ENCODE peak calls at places on chromosomes 4 and X, in eight cellular contexts. I is A549; Q is small intestine; E is lower leg skin; F is CD4-positive, CD25-positive, alpha-beta regulatory T cell; Z is right cardiac atrium; S is fibroblast of lung; T is HCT116. X is an unnamed sample.

GRCh38 chr4:98430708-98431403 is 169.7 kb downstream of the RAP1GDS1 start:
- DNase-seq in S (peak; percentile 98), Z (no peak), F (no peak), E (no peak), I (peak; percentile 66), T (peak; percentile 95), Q (no peak), X (peak; percentile 96)

GRCh38 chrX:134236690-134237362 is at the start of gene CCDC160:
- DNase-seq in T (peak; percentile 2), S (peak; percentile 38), I (peak; percentile 28), Z (peak; percentile 85), E (no peak), Q (peak; percentile 0), F (no peak), X (peak; percentile 30)

GRCh38 chr4:176778063-176778462 is 14.7 kb downstream of the VEGFC start:
- DNase-seq in S (peak; percentile 89), Q (no peak), T (no peak), E (no peak), Z (no peak), I (no peak), F (no peak), X (peak; percentile 91)

GRCh38 chr4:75985116-75985515 is 5.6 kb downstream of the SDAD1 start:
- DNase-seq in Z (no peak), T (no peak), Q (no peak), S (peak; percentile 91), E (no peak), I (no peak), F (no peak), X (peak; percentile 70)

GRCh38 chrX:30906726-30907125 is 17.7 kb upstream of the TAB3 start:
- DNase-seq in Q (no peak), S (peak; percentile 93), I (no peak), Z (no peak), E (no peak), F (no peak), T (peak; percentile 12), X (peak; percentile 30)

GRCh38 chrX:71098951-71099506 is 3.4 kb downstream of the FOXO4 start:
- DNase-seq in S (no peak), T (no peak), Q (no peak), E (peak; percentile 48), F (no peak), Z (no peak), I (no peak), X (no peak)

GRCh38 chr4:94455081-94455480 is 3.3 kb downstream of the PDLIM5 start:
- DNase-seq in S (peak; percentile 87), F (no peak), T (no peak), Z (peak; percentile 87), E (peak; percentile 93), I (peak; percentile 21), Q (peak; percentile 85), X (peak; percentile 86)

GRCh38 chrX:485368-485767 is 98.7 kb upstream of the PPP2R3B start:
- DNase-seq in F (no peak), T (no peak), E (no peak), Z (no peak), S (no peak), Q (no peak), I (no peak), X (no peak)

GRCh38 chr4:107050525-107051135 is 14.5 kb upstream of the DKK2 start:
- DNase-seq in Q (no peak), S (no peak), Z (no peak), E (no peak), I (no peak), F (no peak), T (peak; percentile 21), X (peak; percentile 40)

GRCh38 chr4:169024762-169025161 is 14.7 kb upstream of the CBR4 start:
- DNase-seq in Q (peak; percentile 42), S (peak; percentile 45), Z (no peak), T (peak; percentile 15), E (no peak), I (peak; percentile 21), F (peak; percentile 5), X (peak; percentile 77)

GRCh38 chr4:77473509-77473908 is 132.1 kb upstream of the CXCL13 start:
- DNase-seq in I (no peak), S (no peak), F (peak; percentile 20), E (no peak), Z (no peak), Q (peak; percentile 30), T (peak; percentile 39), X (peak; percentile 23)

GRCh38 chrX:46967547-46967946 is 55.3 kb downstream of the JADE3 start:
- DNase-seq in Z (no peak), S (no peak), E (no peak), T (no peak), Q (no peak), I (no peak), F (peak; percentile 52), X (no peak)

GRCh38 chr4:168167714-168168284 is 75.5 kb downstream of the ANXA10 start:
- DNase-seq in Z (no peak), S (peak; percentile 59), F (peak; percentile 28), E (no peak), Q (no peak), T (no peak), I (no peak), X (peak; percentile 50)

GRCh38 chrX:139826065-139827044 is 106.5 kb downstream of the ATP11C start:
- DNase-seq in F (no peak), I (no peak), Q (peak; percentile 18), T (no peak), S (peak; percentile 86), Z (no peak), E (no peak), X (peak; percentile 63)

GRCh38 chr4:172708184-172708583 is 460.4 kb upstream of the GALNT7 start:
- DNase-seq in Q (no peak), E (no peak), F (no peak), T (no peak), S (no peak), Z (no peak), I (no peak), X (no peak)

GRCh38 chr4:131137196-131137595 is 2011.9 kb upstream of the PCDH10 start:
- DNase-seq in I (no peak), T (no peak), Z (no peak), F (no peak), Q (no peak), E (no peak), S (no peak), X (no peak)

GRCh38 chr4:130675262-130675661 is 1579.3 kb downstream of the C4orf33 start:
- DNase-seq in E (no peak), Q (no peak), I (no peak), F (no peak), T (no peak), S (no peak), Z (no peak), X (no peak)

DNA sequence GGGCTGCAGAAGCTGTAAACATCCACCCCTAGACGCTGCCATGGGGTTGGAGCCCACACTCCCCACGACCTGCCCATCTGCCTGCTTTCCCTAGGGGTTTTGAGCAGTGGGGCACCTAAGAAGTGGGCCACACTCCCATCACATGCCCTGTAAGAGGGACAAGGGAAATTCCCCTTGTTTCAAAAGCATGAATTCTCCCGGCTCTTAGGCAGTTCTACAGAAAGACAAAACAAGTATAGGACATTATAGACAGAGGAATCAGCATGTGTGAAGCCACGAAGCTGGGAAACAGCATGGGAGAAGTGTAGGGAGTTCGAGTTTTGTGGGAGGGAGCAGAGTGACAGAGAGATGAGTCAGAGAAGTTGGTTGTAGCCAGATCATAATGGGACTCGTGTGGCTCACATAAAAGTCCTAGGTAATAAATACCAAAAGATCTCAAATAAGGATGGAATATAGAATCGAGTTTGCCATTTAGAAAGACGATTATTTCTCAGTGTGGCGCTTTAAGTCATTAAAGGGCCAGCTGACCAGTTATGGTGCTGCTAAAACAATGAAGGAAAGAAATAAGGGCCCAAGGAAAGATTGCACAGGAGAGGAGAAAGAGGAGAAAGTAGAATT is 23.9 kb downstream of the APOO start:
- DNase-seq in Q (peak; percentile 40), Z (no peak), E (peak; percentile 63), S (peak; percentile 81), T (peak; percentile 66), I (peak; percentile 79), F (no peak), X (peak; percentile 80)
- H3K4me3 ChIP-seq in Q (no peak overlapping the region), Z (no peak overlapping the region), E (no peak overlapping the region), S (no peak overlapping the region), T (no peak overlapping the region), I (no peak overlapping the region), F (no peak overlapping the region), X (no peak overlapping the region)

GRCh38 chr4:86359944-86360478 is at the start of gene MAPK10:
- DNase-seq in Q (peak; percentile 26), Z (peak; percentile 83), I (no peak), T (no peak), S (peak; percentile 92), E (peak; percentile 86), F (peak; percentile 58), X (peak; percentile 96)
- H3K4me3 ChIP-seq in Q (no peak within 1 kb of the TSS), Z (no peak within 1 kb of the TSS), I (no peak within 1 kb of the TSS), T (no peak within 1 kb of the TSS), S (peak within 1 kb of the TSS; percentile 68), E (no peak within 1 kb of the TSS), F (peak within 1 kb of the TSS; percentile 72), X (peak within 1 kb of the TSS; percentile 48)

GRCh38 chr4:73603307-73603710 is 16.9 kb downstream of the RASSF6 start:
- DNase-seq in T (no peak), Z (peak; percentile 45), E (no peak), Q (peak; percentile 96), S (peak; percentile 70), F (no peak), I (peak; percentile 51), X (peak; percentile 93)
- H3K4me3 ChIP-seq in T (no peak overlapping the region), Z (no peak overlapping the region), E (no peak overlapping the region), Q (no peak overlapping the region), S (no peak overlapping the region), F (no peak overlapping the region), I (no peak overlapping the region), X (no peak overlapping the region)

GRCh38 chrX:101385795-101386541 is at the start of gene BTK:
- DNase-seq in T (no peak), S (no peak), Q (no peak), Z (peak; percentile 46), I (no peak), E (no peak), F (no peak), X (no peak)
- H3K4me3 ChIP-seq in T (no peak within 1 kb of the TSS), S (no peak within 1 kb of the TSS), Q (no peak within 1 kb of the TSS), Z (no peak within 1 kb of the TSS), I (no peak within 1 kb of the TSS), E (no peak within 1 kb of the TSS), F (no peak within 1 kb of the TSS), X (no peak within 1 kb of the TSS)

GRCh38 chrX:132025085-132025484 is 2.0 kb downstream of the STK26 start:
- DNase-seq in S (no peak), T (no peak), Q (no peak), F (no peak), I (no peak), Z (no peak), E (no peak), X (no peak)
- H3K4me3 ChIP-seq in S (peak overlapping the region; percentile 16), T (no peak overlapping the region), Q (no peak overlapping the region), F (peak overlapping the region; percentile 73), I (no peak overlapping the region), Z (no peak overlapping the region), E (no peak overlapping the region), X (no peak overlapping the region)

X was measured in choroid plexus epithelial cell.